ENCODE peak calls at places on chromosomes 12 and 14, in four cellular contexts. O is fibroblast of lung, K is HFFc6, J is astrocyte of the cerebellum. B is an unnamed sample.

GRCh38 chr12:55068416-55069010 is 48.7 kb downstream of the NEUROD4 start:
- DNase-seq in O (peak), K (peak), J (peak), B (no peak)

GRCh38 chr12:113169697-113170096 is 15.6 kb downstream of the DDX54 start:
- DNase-seq in O (no peak), K (no peak), J (no peak), B (no peak)

GRCh38 chr12:43069768-43070221 is 480.2 kb upstream of the PRICKLE1 start:
- DNase-seq in O (peak), K (no peak), J (peak), B (no peak)

GRCh38 chr14:29536886-29537511 is 390.6 kb downstream of the PRKD1 start:
- DNase-seq in O (peak), K (peak), J (peak), B (no peak)

GRCh38 chr12:121289962-121290361 is 6.5 kb downstream of the CAMKK2 start:
- DNase-seq in O (no peak), K (no peak), J (no peak), B (no peak)

GRCh38 chr12:10661338-10661737 is 12.5 kb downstream of the STYK1 start:
- DNase-seq in O (peak), K (peak), J (no peak), B (no peak)

GRCh38 chr12:71183846-71184245 is 26.0 kb upstream of the TSPAN8 start:
- DNase-seq in O (peak), K (no peak), J (no peak), B (no peak)

GRCh38 chr12:109433618-109434017 is 43.5 kb downstream of the KCTD10 start:
- DNase-seq in O (no peak), K (no peak), J (no peak), B (no peak)

GRCh38 chr12:31236998-31237637 is 88.8 kb downstream of the SINHCAF start:
- DNase-seq in O (no peak), K (no peak), J (no peak), B (peak)

GRCh38 chr12:131796411-131796736 is 31.8 kb upstream of the MMP17 start:
- DNase-seq in O (no peak), K (no peak), J (no peak), B (no peak)

GRCh38 chr14:103881927-103882281 is 34.5 kb upstream of the PPP1R13B start:
- DNase-seq in O (no peak), K (no peak), J (no peak), B (no peak)

GRCh38 chr14:103879118-103879569 is 31.8 kb upstream of the PPP1R13B start:
- DNase-seq in O (no peak), K (no peak), J (no peak), B (no peak)

GRCh38 chr14:103879570-103880333 is 32.4 kb upstream of the PPP1R13B start:
- DNase-seq in O (no peak), K (no peak), J (no peak), B (no peak)

GRCh38 chr14:103880986-103881926 is 33.9 kb upstream of the PPP1R13B start:
- DNase-seq in O (no peak), K (no peak), J (no peak), B (no peak)

DNA sequence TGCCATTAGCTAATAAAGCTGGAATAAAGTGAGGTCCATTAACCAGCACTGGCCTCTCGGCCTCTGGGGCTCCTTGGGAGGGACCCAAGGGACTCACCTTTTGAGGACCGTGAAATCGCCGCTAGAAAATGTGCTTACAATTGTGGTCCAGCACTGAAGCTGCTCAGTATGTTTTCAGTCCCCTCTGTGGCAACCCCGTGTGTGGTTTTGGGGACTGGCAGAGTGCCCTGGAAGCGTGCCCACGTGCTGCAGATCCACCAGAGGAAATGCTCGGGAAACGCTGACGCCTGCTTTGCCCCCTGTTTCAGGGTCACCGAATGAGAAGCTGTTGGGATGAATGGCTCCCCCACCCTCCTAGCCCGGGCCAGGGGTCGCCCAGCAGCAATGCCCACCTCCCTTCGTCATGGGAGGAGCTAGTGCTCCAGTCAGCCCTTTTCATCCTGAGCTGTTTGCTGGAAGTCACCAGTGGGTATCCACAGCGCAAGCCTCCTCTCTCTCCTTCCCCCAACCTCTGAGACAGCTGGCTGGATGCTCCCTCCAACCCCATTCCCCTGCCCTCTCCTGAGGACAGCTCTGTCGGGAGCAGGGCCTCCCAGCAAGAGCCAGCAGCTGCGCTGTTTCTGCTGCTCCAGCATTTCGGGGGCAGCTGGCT is 33.1 kb upstream of the PPP1R13B start:
- DNase-seq in O (peak), K (peak), J (peak), B (no peak)
- TF ChIP-seq CTCF in O (no peak), K (no peak), J (no peak), B (no peak)

GRCh38 chr12:65039306-65039705 is 81.8 kb downstream of the WIF1 start:
- DNase-seq in O (no peak), K (no peak), J (no peak), B (no peak)
- TF ChIP-seq CTCF in O (no peak), K (no peak), J (no peak), B (no peak)

GRCh38 chr14:100708349-100709217 is 18.1 kb upstream of the DLK1 start:
- DNase-seq in O (peak), K (no peak), J (no peak), B (no peak)
- TF ChIP-seq CTCF in O (no peak), K (peak), J (no peak), B (no peak)

GRCh38 chr12:27710592-27711311 is at the start of gene MRPS35:
- DNase-seq in O (peak), K (peak), J (peak), B (peak)
- TF ChIP-seq CTCF in O (no peak), K (no peak), J (no peak), B (no peak)

DNA sequence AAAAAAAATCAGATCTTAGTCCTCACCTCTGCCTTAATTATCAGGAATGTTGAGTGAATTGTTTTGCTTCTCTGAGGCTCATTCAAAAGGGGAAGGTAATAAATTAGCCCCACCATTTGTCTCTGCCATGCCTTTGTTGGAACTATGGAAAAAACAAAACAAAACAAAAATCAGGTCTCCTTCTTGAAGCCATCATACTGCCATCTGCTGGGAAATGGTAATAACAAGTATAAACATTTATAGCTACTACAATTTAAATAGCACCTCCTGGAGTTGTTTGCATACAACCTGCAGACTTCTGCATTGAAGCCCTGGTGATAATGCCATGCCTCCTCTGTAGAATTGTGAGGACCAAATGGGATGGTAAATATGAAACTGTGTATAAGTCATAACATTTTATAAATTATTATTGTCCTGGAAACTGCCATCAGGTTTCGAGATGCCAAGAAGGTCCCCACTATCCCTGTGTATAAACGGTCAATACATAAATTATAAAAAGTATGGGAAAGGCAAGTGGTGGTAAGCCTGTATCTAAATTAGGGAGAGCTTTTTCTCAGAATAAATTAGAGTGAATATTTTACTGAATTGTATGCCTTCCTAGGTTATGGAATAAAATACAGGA is 87.2 kb upstream of the FGD4 start:
- DNase-seq in O (peak), K (peak), J (peak), B (no peak)
- TF ChIP-seq CTCF in O (peak), K (peak), J (peak), B (peak)

DNA sequence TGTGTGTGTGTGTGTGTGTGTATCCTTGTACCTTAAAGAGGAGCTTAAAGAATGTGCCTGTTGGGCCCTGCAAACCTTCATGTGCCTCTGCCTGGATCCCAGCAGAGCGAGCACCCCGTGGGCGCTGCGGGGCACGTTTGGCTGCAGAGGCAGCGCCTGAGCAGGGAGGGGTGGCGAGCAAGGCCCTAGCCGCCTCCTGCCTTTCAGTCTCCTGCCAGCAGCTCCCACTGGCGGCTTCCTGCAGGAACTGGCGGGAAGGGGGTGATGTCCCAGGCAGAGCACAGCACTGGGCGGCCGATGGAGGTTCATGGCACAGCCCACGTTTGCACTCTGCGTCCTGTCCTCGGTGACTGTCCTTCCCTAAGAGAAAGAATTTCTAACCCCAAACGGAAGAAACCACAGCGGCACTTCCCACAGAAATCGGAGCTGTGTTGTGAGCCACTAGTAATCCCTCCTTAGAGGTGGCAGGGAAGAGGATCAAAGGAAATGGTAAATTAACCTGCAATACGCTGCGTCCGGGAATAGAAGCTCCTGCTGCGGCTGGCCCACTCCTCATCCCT is 19.8 kb downstream of the ZBTB42 start:
- DNase-seq in O (peak), K (peak), J (no peak), B (no peak)
- TF ChIP-seq CTCF in O (peak), K (peak), J (peak), B (no peak)

DNA sequence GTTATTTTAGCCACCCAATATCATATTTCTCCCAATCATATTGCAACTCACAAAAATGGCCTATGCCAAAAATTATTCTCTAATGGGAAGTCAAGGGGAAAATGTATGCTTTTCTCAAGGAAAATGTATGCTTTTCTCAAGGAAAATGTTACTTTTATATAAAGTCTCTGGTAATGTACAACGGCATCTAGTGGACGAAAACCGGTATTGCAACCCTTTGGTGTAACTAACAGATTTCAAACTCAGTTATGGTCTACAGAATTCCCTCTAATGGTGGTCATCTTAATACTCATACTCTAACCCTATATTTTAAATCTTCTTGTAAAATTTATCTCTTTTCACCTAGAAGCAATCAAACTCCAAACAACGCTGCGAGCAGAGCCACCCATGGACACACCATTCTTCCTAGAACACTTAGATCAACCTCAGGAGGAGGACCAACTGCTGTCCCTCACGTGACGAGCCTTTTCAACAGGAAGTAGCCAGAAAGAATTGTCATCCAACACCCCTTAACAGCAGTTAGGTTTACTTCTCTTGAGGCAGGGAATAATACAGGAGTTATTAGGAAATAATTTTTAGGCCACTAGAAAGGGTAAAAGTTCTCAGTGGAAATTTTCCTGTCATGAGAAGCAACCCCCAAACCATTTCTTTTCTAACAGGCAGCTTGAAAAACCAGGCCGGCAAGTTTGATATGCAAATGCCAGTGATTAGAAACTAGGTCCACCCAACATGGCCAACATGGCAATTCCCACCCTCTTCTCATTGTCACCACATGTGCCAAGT is 20.1 kb downstream of the APOBEC1 start:
- DNase-seq in O (peak), K (peak), J (peak), B (no peak)
- TF ChIP-seq CTCF in O (peak), K (peak), J (peak), B (peak)

DNA sequence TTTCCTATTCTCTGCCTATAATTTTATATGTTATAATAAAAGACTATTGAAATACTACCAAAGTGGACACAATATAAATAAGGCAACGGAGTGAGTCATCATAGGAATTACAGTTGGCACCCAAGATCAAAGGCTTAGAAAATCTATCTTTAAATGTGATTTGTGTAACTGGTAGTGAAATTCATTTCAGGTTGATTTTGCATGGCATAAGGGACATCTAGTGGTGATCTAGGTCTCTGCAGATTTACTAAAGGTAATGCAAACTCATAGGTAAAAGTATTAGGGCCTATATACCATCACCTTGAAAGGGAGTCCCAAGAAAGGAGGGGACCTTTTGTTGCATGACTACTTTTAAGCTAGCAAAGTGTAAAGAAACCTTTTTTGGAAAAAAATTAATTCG is 527.2 kb downstream of the NRXN3 start:
- DNase-seq in O (peak), K (peak), J (peak), B (no peak)
- TF ChIP-seq CTCF in O (peak), K (peak), J (peak), B (peak)

GRCh38 chr12:29072631-29073030 is 76.4 kb upstream of the FAR2 start:
- DNase-seq in O (no peak), K (no peak), J (no peak), B (no peak)

GRCh38 chr12:29070309-29070708 is 78.8 kb upstream of the FAR2 start:
- DNase-seq in O (no peak), K (no peak), J (no peak), B (no peak)

DNA sequence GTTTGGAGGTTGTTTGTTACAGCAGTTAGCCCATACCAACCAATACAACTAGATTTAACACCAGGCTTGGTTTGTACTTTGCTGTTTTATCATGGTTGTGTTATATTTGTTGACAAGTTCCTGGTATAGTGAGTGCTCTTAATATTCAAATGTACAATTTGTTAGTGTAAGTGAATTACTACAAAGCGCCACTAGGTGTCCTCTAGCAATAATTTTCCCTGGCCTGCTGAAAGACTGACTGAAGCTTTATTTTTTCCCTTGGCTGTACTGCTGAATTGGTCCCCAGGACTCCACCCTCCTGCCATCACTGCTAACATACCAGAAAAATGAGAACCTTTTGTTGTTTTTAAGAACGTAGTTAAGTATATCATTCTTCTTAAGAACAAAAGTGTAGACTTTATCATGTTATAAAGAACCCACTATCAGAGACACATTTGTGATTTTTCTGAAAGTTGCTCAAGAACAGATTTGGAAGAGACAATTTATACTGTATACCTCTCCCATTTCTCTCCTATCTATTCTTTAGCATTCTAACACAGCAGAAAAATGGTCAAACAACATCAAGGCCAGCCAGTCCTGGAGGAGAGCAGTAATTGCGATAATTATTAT is 75.3 kb upstream of the FAR2 start:
- DNase-seq in O (peak), K (peak), J (peak), B (no peak)
- TF ChIP-seq CTCF in O (peak), K (peak), J (peak), B (peak)